ENCODE peak calls at places on chromosome 19, in nine cellular contexts. M, L, S, T, P, K, R, U and X are unnamed samples.

GRCh38 chr19:58183822-58184215 is 958 bp downstream of the ZNF274 start:
- DNase-seq in R (no peak), T (no peak), L (no peak), P (peak), S (no peak), U (no peak), M (no peak), K (no peak), X (peak)

GRCh38 chr19:38769635-38770211 is 3.6 kb downstream of the LGALS7 start:
- DNase-seq in K (no peak), L (peak), S (no peak), R (peak), T (no peak), M (no peak), P (peak), U (peak), X (peak)

GRCh38 chr19:19053508-19054314 is 10.1 kb upstream of the SLC25A42 start:
- DNase-seq in U (no peak), R (peak), L (peak), S (peak), T (no peak), M (no peak), K (peak), P (peak), X (peak)

GRCh38 chr19:31285744-31286143 is 63.5 kb downstream of the TSHZ3 start:
- DNase-seq in U (no peak), L (no peak), P (no peak), K (peak), M (no peak), R (no peak), T (no peak), S (no peak), X (no peak)

GRCh38 chr19:53772943-53773342 is 51.2 kb downstream of the NLRP12 start:
- DNase-seq in K (peak), T (no peak), S (peak), P (peak), M (no peak), U (no peak), L (no peak), R (peak), X (peak)

GRCh38 chr19:12841094-12841493 is 2.8 kb downstream of the MAST1 start:
- DNase-seq in S (peak), L (no peak), P (peak), K (no peak), T (no peak), U (no peak), M (no peak), R (no peak), X (no peak)

GRCh38 chr19:18093439-18094161 is 4.0 kb upstream of the MAST3 start:
- DNase-seq in K (no peak), R (no peak), U (no peak), S (peak), T (no peak), M (no peak), L (no peak), P (no peak), X (no peak)

GRCh38 chr19:10332158-10332964 is 968 bp downstream of the RAVER1 start:
- DNase-seq in S (no peak), R (no peak), K (no peak), T (no peak), L (no peak), M (no peak), P (no peak), U (no peak), X (no peak)

GRCh38 chr19:39362682-39363657 is 20.7 kb downstream of the SAMD4B start:
- DNase-seq in L (no peak), P (no peak), U (peak), K (peak), T (no peak), M (no peak), R (no peak), S (no peak), X (no peak)